ENCODE peak calls at places on chromosomes 1 and 21, in nine cellular contexts. T is body of pancreas, C is heart left ventricle, A is IMR-90, W is HCT116, N is suprapubic skin, H is breast epithelium, Z is adrenal gland, J is sigmoid colon. G is an unnamed sample. For H3K4me1, the result is how much of the 10 kb centered on the place peaks cover.

GRCh38 chr1:244231193-244231571 is 180.1 kb downstream of the ZBTB18 start:
- DNase-seq in T (no peak), C (no peak), A (no peak), W (no peak), N (no peak), H (no peak), Z (no peak), J (no peak), G (no peak)

GRCh38 chr1:171718216-171718615 is 23.6 kb downstream of the VAMP4 start:
- DNase-seq in T (no peak), C (no peak), A (peak), W (no peak), N (no peak), H (no peak), Z (no peak), J (no peak), G (no peak)

GRCh38 chr1:15417365-15417934 is 7.8 kb downstream of the EFHD2 start:
- DNase-seq in T (peak), C (peak), A (peak), W (no peak), N (no peak), H (no peak), Z (no peak), J (no peak), G (peak)

GRCh38 chr21:28025111-28025510 is 967.6 kb downstream of the LTN1 start:
- DNase-seq in T (no peak), C (no peak), A (no peak), W (no peak), N (no peak), H (no peak), Z (no peak), J (no peak), G (no peak)

GRCh38 chr1:64421377-64421776 is 48.6 kb upstream of the CACHD1 start:
- DNase-seq in T (no peak), C (no peak), A (peak), W (no peak), N (no peak), H (no peak), Z (no peak), J (no peak), G (no peak)

GRCh38 chr1:179995576-179995975 is 41.0 kb downstream of the CEP350 start:
- DNase-seq in T (no peak), C (no peak), A (no peak), W (no peak), N (no peak), H (no peak), Z (no peak), J (no peak), G (no peak)

GRCh38 chr1:229093546-229094336 is 177.2 kb upstream of the RAB4A start:
- DNase-seq in T (peak), C (no peak), A (no peak), W (peak), N (no peak), H (no peak), Z (no peak), J (no peak), G (peak)

GRCh38 chr21:31909153-31909771 is 36.4 kb downstream of the HUNK start:
- DNase-seq in T (no peak), C (no peak), A (peak), W (no peak), N (no peak), H (no peak), Z (no peak), J (no peak), G (no peak)

GRCh38 chr1:162228586-162228985 is 148.1 kb downstream of the SPATA46 start:
- DNase-seq in T (no peak), C (no peak), A (no peak), W (no peak), N (no peak), H (no peak), Z (no peak), J (no peak), G (no peak)

GRCh38 chr1:179205284-179205683 is 24.2 kb downstream of the ABL2 start:
- DNase-seq in T (no peak), C (no peak), A (no peak), W (no peak), N (no peak), H (no peak), Z (no peak), J (no peak), G (no peak)

GRCh38 chr1:160206421-160207117 is 1.4 kb downstream of the PEA15 start:
- DNase-seq in T (no peak), C (no peak), A (peak), W (no peak), N (peak), H (no peak), Z (no peak), J (no peak), G (no peak)

GRCh38 chr1:33392639-33393038 is 38.3 kb downstream of the PHC2 start:
- DNase-seq in T (no peak), C (no peak), A (peak), W (no peak), N (no peak), H (no peak), Z (peak), J (no peak), G (no peak)

GRCh38 chr1:7341145-7341900 is 429.8 kb upstream of the VAMP3 start:
- DNase-seq in T (no peak), C (peak), A (peak), W (no peak), N (no peak), H (no peak), Z (no peak), J (no peak), G (no peak)

GRCh38 chr1:164601399-164602141 is 42.6 kb downstream of the PBX1 start:
- DNase-seq in T (no peak), C (no peak), A (no peak), W (no peak), N (no peak), H (no peak), Z (no peak), J (no peak), G (no peak)

GRCh38 chr21:25639922-25640670 is 1.0 kb downstream of the JAM2 start:
- DNase-seq in T (no peak), C (peak), A (no peak), W (no peak), N (peak), H (no peak), Z (peak), J (peak), G (peak)

GRCh38 chr1:47881505-47882442 is 115.4 kb downstream of the TRABD2B start:
- DNase-seq in T (peak), C (no peak), A (peak), W (no peak), N (no peak), H (no peak), Z (no peak), J (no peak), G (peak)

GRCh38 chr21:38815060-38815405 is 9.3 kb downstream of the ETS2 start:
- DNase-seq in T (no peak), C (no peak), A (peak), W (no peak), N (no peak), H (no peak), Z (no peak), J (no peak), G (no peak)

GRCh38 chr1:76961181-76961580 is 93.9 kb downstream of the ST6GALNAC5 start:
- DNase-seq in T (no peak), C (no peak), A (peak), W (no peak), N (no peak), H (no peak), Z (no peak), J (no peak), G (no peak)

GRCh38 chr1:150257624-150258274 is at the start of gene CA14:
- DNase-seq in T (no peak), C (no peak), A (no peak), W (no peak), N (no peak), H (no peak), Z (no peak), J (peak), G (no peak)

GRCh38 chr1:29832936-29833335 is 596.6 kb downstream of the PTPRU start:
- DNase-seq in T (no peak), C (no peak), A (no peak), W (no peak), N (no peak), H (no peak), Z (no peak), J (no peak), G (no peak)

GRCh38 chr1:29736582-29737188 is 500.4 kb downstream of the PTPRU start:
- DNase-seq in T (peak), C (peak), A (peak), W (no peak), N (no peak), H (no peak), Z (peak), J (no peak), G (no peak)

GRCh38 chr1:179860667-179861066 is 16.9 kb downstream of the TOR1AIP2 start:
- DNase-seq in T (no peak), C (no peak), A (no peak), W (no peak), N (no peak), H (no peak), Z (no peak), J (no peak), G (no peak)

GRCh38 chr1:212267017-212267416 is 18.2 kb upstream of the PPP2R5A start:
- DNase-seq in T (no peak), C (no peak), A (no peak), W (no peak), N (no peak), H (no peak), Z (no peak), J (no peak), G (no peak)

GRCh38 chr21:45874716-45875415 is 106.7 kb upstream of the COL6A1 start:
- DNase-seq in T (no peak), C (no peak), A (peak), W (no peak), N (no peak), H (no peak), Z (no peak), J (peak), G (peak)

GRCh38 chr1:164794310-164794709 is 235.3 kb downstream of the PBX1 start:
- DNase-seq in T (peak), C (no peak), A (peak), W (no peak), N (no peak), H (no peak), Z (no peak), J (peak), G (no peak)

DNA sequence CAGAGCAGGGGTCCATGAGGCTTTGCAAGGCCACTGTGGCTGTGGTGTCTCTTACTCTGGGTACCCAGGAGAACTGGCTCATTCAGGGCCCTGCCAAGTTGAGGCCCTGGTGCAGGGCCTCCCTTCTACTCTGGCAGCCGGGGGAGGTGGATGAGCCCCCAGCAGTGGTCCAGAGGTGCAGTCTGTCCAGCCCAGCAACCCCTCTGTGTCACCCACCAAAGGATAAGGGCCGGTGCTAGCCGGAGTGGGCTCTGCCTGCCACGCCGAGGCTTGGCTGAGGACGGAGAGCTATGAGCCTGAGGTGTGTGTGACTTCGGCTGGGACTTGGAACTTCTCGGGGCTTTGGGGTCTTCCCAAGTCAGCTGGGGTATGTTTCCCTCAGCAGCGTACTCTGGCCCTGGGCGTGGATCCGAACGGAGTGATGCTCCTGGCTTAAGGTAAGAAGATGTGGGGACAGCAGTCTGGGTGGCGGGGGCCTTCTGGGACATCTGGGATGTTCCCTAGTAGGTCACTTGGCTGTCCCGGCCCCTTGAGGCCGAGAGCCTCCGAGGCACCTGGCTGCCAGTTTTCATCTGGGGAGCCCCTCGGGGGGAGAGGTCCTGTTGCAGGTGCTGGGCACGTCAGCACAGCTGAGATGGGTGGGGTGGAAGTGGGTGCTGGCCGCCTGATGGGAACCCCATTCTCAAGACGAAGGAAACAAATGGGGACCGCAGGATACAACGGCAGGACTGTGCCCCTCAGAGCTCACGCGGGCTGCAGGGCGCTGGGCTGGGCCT is 25.9 kb downstream of the RUNX3 start:
- DNase-seq in T (no peak), C (peak), A (no peak), W (no peak), N (peak), H (peak), Z (no peak), J (peak), G (peak)
- H3K4me1 ChIP-seq in T (under half), C (under half), A (under half), W (under half), N (under half), H (under half), Z (under half), J (under half), G (under half)

GRCh38 chr1:185046639-185047038 is 1.3 kb downstream of the RNF2 start:
- DNase-seq in T (no peak), C (no peak), A (no peak), W (no peak), N (no peak), H (no peak), Z (no peak), J (no peak), G (no peak)
- TF ChIP-seq POLR2A in T (no peak), C (no peak), A (no peak), W (no peak), N (no peak), H (no peak), Z (no peak), J (no peak), G (no peak)

GRCh38 chr1:183058835-183059234 is 35.6 kb downstream of the LAMC1 start:
- DNase-seq in T (no peak), C (no peak), A (peak), W (no peak), N (no peak), H (no peak), Z (no peak), J (no peak), G (no peak)
- H3K4me1 ChIP-seq in T (under half), C (under half), A (under half), W (under half), N (under half), H (under half), Z (under half), J (half or more), G (under half)

GRCh38 chr1:205582471-205583291 is 49.1 kb downstream of the ELK4 start:
- DNase-seq in T (peak), C (peak), A (no peak), W (no peak), N (peak), H (no peak), Z (no peak), J (peak), G (peak)
- TF ChIP-seq POLR2A in T (no peak), C (no peak), A (no peak), W (no peak), N (no peak), H (no peak), Z (no peak), J (no peak), G (no peak)

GRCh38 chr1:54428838-54429513 is 22.8 kb upstream of the SSBP3 start:
- DNase-seq in T (no peak), C (no peak), A (no peak), W (no peak), N (peak), H (no peak), Z (no peak), J (peak), G (no peak)

GRCh38 chr1:54425152-54425584 is 19.0 kb upstream of the SSBP3 start:
- DNase-seq in T (no peak), C (no peak), A (no peak), W (no peak), N (peak), H (no peak), Z (no peak), J (peak), G (no peak)

GRCh38 chr1:54424398-54424797 is 18.2 kb upstream of the SSBP3 start:
- DNase-seq in T (no peak), C (no peak), A (no peak), W (no peak), N (peak), H (no peak), Z (no peak), J (no peak), G (no peak)

GRCh38 chr1:54429838-54430237 is 23.6 kb upstream of the SSBP3 start:
- DNase-seq in T (no peak), C (no peak), A (no peak), W (no peak), N (peak), H (no peak), Z (no peak), J (peak), G (no peak)
- H3K4me1 ChIP-seq in T (under half), C (under half), A (under half), W (under half), N (under half), H (under half), Z (under half), J (under half), G (under half)

GRCh38 chr1:226277897-226278296 is 31.1 kb downstream of the LIN9 start:
- DNase-seq in T (no peak), C (no peak), A (no peak), W (no peak), N (no peak), H (no peak), Z (no peak), J (no peak), G (no peak)
- TF ChIP-seq POLR2A in T (no peak), C (no peak), A (no peak), W (no peak), N (no peak), H (no peak), Z (no peak), J (no peak), G (no peak)

GRCh38 chr1:22966309-22966708 is 6.4 kb downstream of the LACTBL1 start:
- DNase-seq in T (no peak), C (no peak), A (no peak), W (no peak), N (no peak), H (no peak), Z (no peak), J (no peak), G (no peak)

GRCh38 chr1:22958556-22958955 is 14.1 kb downstream of the LACTBL1 start:
- DNase-seq in T (no peak), C (no peak), A (no peak), W (no peak), N (no peak), H (peak), Z (no peak), J (no peak), G (peak)

GRCh38 chr1:22963044-22963677 is 9.5 kb downstream of the LACTBL1 start:
- DNase-seq in T (no peak), C (no peak), A (no peak), W (no peak), N (no peak), H (peak), Z (no peak), J (no peak), G (peak)

GRCh38 chr1:22959545-22960360 is 12.9 kb downstream of the LACTBL1 start:
- DNase-seq in T (no peak), C (no peak), A (no peak), W (no peak), N (no peak), H (peak), Z (no peak), J (no peak), G (peak)

DNA sequence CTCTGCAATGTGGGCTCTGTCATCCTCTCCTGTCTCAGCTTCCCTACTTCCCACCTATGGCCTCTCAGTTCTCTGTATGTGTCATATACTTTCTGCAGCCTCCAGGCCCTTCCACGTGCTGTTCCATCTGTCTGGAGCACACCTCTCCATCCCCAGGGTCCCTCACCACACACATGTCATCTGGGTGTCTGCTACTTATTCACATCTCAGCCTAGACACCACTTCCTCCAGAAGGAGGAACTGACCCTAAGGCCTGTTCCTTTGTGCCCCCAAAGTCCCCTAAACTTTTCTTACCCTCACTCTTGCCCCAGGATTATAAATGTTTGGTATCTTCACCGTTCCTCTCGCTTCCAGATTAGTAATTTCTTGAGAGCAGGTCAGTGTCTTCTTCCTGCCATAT is 10.1 kb downstream of the LACTBL1 start:
- DNase-seq in T (no peak), C (no peak), A (no peak), W (no peak), N (no peak), H (no peak), Z (no peak), J (no peak), G (no peak)
- H3K4me1 ChIP-seq in T (under half), C (under half), A (under half), W (under half), N (under half), H (under half), Z (under half), J (under half), G (under half)

GRCh38 chr1:231878737-231879136 is 252.1 kb downstream of the DISC1 start:
- DNase-seq in T (no peak), C (no peak), A (no peak), W (no peak), N (no peak), H (no peak), Z (no peak), J (no peak), G (no peak)
- TF ChIP-seq POLR2A in T (no peak), C (no peak), A (no peak), W (no peak), N (no peak), H (no peak), Z (no peak), J (no peak), G (no peak)

DNA sequence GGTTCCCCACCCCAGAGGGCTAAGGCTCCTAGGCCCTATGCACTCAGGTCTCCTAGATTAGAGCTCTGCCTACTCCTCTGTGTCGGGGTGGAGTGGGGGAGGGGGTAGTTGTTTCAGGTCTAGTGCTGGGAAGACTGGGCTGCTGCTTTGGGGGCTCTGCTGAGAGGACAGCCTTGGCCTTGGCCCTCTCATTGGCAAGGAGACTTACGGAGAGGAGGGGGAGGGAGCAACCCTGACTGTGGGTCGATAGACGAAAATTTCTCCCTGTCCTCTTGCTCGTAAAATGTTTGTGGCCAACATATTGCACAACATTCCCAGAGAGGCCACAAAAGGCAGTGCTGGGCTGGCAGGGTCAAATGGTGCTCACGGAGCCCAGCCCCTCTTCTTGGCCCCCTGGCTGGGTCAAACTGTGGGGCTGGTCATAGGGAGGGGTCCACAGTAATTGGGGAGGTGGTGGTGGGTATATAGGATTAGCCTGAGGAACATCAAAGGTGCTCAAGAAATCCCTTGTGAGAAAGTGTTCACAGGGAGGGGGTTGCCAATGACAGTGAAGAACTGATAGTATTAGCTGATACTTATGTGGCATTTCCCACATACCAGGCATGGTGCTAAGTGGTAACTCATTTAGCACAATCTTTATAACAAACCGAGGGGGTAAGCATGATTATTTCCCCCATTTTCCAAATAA is 8.5 kb upstream of the DMBX1 start:
- DNase-seq in T (no peak), C (no peak), A (no peak), W (no peak), N (no peak), H (no peak), Z (no peak), J (no peak), G (no peak)
- H3K4me1 ChIP-seq in T (under half), C (under half), A (under half), W (under half), N (under half), H (under half), Z (under half), J (under half), G (under half)

GRCh38 chr21:33550772-33551660 is 8.2 kb downstream of the SON start:
- DNase-seq in T (no peak), C (no peak), A (no peak), W (no peak), N (no peak), H (no peak), Z (no peak), J (no peak), G (peak)
- TF ChIP-seq POLR2A in T (no peak), C (no peak), A (no peak), W (no peak), N (no peak), H (no peak), Z (no peak), J (no peak), G (no peak)

G was measured in upper lobe of left lung.